ENCODE peak calls at places on chromosomes 1 and 21, in nine cellular contexts. T is CD4-positive, CD25-positive, alpha-beta regulatory T cell; S is pancreas; X is IMR-90; W is body of pancreas; A is lower lobe of right lung; Y is Panc1; R is heart right ventricle; Q is left ventricle myocardium inferior. H is an unnamed sample.

GRCh38 chr1:74396942-74397341 is 115.5 kb downstream of the LRRC53 start:
- DNase-seq in T (no peak), S (no peak), X (peak), W (peak), A (no peak), Y (no peak), R (peak), Q (peak), H (no peak)

GRCh38 chr1:52677407-52677806 is 20.7 kb downstream of the COA7 start:
- DNase-seq in T (no peak), S (no peak), X (peak), W (peak), A (no peak), Y (no peak), R (peak), Q (peak), H (no peak)

GRCh38 chr1:62271932-62272728 is 47.1 kb downstream of the KANK4 start:
- DNase-seq in T (peak), S (no peak), X (no peak), W (no peak), A (no peak), Y (no peak), R (no peak), Q (no peak), H (no peak)

GRCh38 chr21:42671778-42672593 is 18.6 kb downstream of the PDE9A start:
- DNase-seq in T (no peak), S (no peak), X (no peak), W (no peak), A (no peak), Y (no peak), R (no peak), Q (no peak), H (no peak)

GRCh38 chr1:156128749-156129682 is 14.5 kb downstream of the LMNA start:
- DNase-seq in T (no peak), S (no peak), X (peak), W (peak), A (no peak), Y (no peak), R (peak), Q (peak), H (no peak)

GRCh38 chr1:232014941-232015340 is 388.4 kb downstream of the DISC1 start:
- DNase-seq in T (no peak), S (no peak), X (no peak), W (no peak), A (no peak), Y (no peak), R (no peak), Q (no peak), H (no peak)

GRCh38 chr1:206864939-206865671 is at the start of gene IL20:
- DNase-seq in T (peak), S (peak), X (peak), W (peak), A (peak), Y (peak), R (peak), Q (peak), H (peak)

GRCh38 chr1:202343652-202344349 is 2.1 kb upstream of the UBE2T start:
- DNase-seq in T (peak), S (no peak), X (peak), W (no peak), A (no peak), Y (no peak), R (no peak), Q (no peak), H (no peak)

GRCh38 chr1:22920734-22921451 is 51.8 kb downstream of the LACTBL1 start:
- DNase-seq in T (no peak), S (no peak), X (no peak), W (no peak), A (peak), Y (no peak), R (no peak), Q (peak), H (no peak)

GRCh38 chr1:31583995-31584868 is 7.9 kb downstream of the TINAGL1 start:
- DNase-seq in T (no peak), S (peak), X (peak), W (peak), A (peak), Y (no peak), R (peak), Q (peak), H (no peak)

GRCh38 chr1:1758692-1759455 is 19.4 kb downstream of the NADK start:
- DNase-seq in T (no peak), S (peak), X (no peak), W (peak), A (peak), Y (no peak), R (peak), Q (peak), H (no peak)

GRCh38 chr1:119632103-119632490 is 16.0 kb downstream of the ZNF697 start:
- DNase-seq in T (no peak), S (no peak), X (no peak), W (no peak), A (no peak), Y (no peak), R (peak), Q (peak), H (no peak)

GRCh38 chr1:157157481-157158190 is 19.4 kb upstream of the ETV3 start:
- DNase-seq in T (no peak), S (no peak), X (peak), W (no peak), A (no peak), Y (no peak), R (no peak), Q (no peak), H (no peak)

GRCh38 chr21:38712076-38712475 is 93.7 kb upstream of the ETS2 start:
- DNase-seq in T (peak), S (no peak), X (peak), W (peak), A (no peak), Y (peak), R (peak), Q (no peak), H (no peak)

GRCh38 chr21:43930848-43931384 is 65.9 kb downstream of the AGPAT3 start:
- DNase-seq in T (no peak), S (no peak), X (no peak), W (no peak), A (no peak), Y (no peak), R (no peak), Q (no peak), H (no peak)

GRCh38 chr1:91553196-91553595 is 52.5 kb downstream of the CDC7 start:
- DNase-seq in T (no peak), S (peak), X (peak), W (peak), A (no peak), Y (no peak), R (no peak), Q (no peak), H (no peak)

DNA sequence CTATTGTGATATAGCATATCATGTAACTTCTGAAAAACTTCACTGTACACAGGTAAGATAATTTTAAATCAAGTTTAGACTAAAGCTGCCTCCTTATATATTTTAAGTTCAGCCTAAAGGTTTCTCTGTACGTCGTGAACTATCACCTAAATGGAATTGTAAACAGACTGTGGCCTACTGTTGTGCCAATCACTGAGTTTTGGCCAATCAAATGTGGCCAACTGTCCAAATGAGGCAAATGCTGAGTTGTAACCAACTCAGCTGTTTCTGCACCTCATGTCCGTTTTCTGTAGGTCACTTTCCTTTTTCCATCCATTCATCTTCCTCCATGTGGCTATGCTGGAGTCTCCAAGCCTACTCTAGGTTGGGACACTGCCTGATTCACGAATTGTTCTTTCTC is 63.7 kb upstream of the ST6GALNAC3 start:
- DNase-seq in T (no peak), S (no peak), X (no peak), W (no peak), A (no peak), Y (no peak), R (no peak), Q (no peak), H (no peak)
- H3K4me3 ChIP-seq in T (no peak), S (no peak), X (no peak), W (no peak), A (no peak), Y (no peak), R (no peak), Q (no peak), H (no peak)

DNA sequence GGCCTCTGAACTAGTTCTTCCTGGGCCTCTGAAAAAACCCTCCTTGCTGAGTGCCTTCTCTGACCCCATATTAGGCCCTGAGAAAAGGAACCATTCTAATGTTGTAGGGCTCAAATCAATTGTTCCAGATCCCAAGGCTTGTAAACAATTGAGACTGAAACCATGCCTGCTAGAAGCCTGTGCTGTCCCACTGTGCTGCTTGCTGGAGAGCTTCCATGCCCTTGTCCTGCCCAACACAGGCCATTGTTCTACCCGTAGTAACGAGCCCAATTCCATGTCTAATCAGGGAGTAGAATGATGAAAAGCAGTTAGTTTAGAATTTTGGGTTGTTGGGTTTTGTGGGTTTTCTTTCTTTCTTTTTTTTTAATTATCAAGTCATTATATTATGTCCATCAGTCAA is 47.4 kb downstream of the ZNF281 start:
- DNase-seq in T (no peak), S (no peak), X (no peak), W (no peak), A (no peak), Y (no peak), R (no peak), Q (no peak), H (no peak)
- H3K27ac ChIP-seq in T (no peak), S (no peak), X (no peak), W (no peak), A (no peak), Y (no peak), R (no peak), Q (no peak), H (no peak)

DNA sequence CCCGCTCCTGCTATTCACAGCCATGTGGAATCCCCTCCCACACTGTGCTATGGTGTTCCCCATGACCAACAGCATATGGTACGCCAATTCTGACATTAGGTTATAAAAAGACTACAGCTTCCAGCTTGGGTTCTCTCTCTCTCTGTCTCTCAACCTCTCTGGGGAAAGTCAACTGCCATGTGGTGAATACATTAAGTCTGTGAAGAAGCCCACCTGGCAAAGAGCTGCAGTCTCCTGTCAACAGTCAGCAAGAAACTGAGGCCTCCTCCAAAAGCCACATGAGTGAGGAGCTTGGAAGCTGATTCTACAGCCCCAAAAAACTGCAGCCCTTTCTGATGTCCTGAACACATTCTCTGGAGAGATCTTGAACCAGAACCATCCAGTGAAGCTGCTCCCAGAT is 25.0 kb upstream of the LRRC38 start:
- DNase-seq in T (no peak), S (no peak), X (no peak), W (no peak), A (no peak), Y (no peak), R (no peak), Q (no peak), H (no peak)
- H3K4me3 ChIP-seq in T (no peak), S (no peak), X (no peak), W (no peak), A (no peak), Y (no peak), R (no peak), Q (no peak), H (no peak)

GRCh38 chr1:27138368-27138767 is 16.6 kb downstream of the SLC9A1 start:
- DNase-seq in T (no peak), S (no peak), X (no peak), W (no peak), A (no peak), Y (no peak), R (no peak), Q (no peak), H (no peak)

GRCh38 chr1:27138927-27139326 is 16.0 kb downstream of the SLC9A1 start:
- DNase-seq in T (no peak), S (no peak), X (no peak), W (no peak), A (no peak), Y (no peak), R (no peak), Q (no peak), H (no peak)

GRCh38 chr1:27135920-27136551 is 18.9 kb downstream of the SLC9A1 start:
- DNase-seq in T (no peak), S (no peak), X (peak), W (no peak), A (no peak), Y (no peak), R (no peak), Q (no peak), H (no peak)

GRCh38 chr1:27137022-27137542 is 17.8 kb downstream of the SLC9A1 start:
- DNase-seq in T (peak), S (no peak), X (no peak), W (peak), A (peak), Y (no peak), R (peak), Q (peak), H (no peak)

DNA sequence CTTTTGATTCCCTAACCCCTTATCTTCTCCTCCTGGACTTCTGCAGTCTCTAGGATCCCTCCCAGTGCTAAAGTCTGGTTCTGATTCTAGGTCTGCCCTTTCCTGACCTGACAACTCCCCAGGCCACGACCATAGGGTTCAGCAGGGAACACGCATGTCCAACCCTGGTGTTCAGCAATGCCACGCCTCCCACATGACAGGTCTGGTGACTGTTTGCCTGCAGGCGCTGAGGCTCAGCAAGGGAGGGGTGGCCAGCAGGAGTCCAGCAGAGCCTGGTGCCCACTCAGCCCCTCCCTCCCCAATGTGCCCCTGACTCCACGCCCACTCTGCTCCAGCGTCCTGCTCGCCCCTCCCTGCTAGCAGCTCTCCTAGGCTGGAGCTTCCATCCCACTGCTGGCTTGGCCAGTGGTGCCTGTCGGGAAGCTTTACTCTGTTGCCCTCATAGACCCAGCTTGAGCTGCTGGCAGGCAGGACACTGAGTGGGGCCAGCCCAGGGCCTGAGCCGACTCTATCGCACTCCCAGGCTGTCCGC is 17.3 kb downstream of the SLC9A1 start:
- DNase-seq in T (no peak), S (no peak), X (no peak), W (no peak), A (peak), Y (no peak), R (peak), Q (peak), H (no peak)
- H3K27ac ChIP-seq in T (peak), S (no peak), X (no peak), W (peak), A (peak), Y (no peak), R (peak), Q (peak), H (no peak)

GRCh38 chr1:24742090-24742938 is 2.9 kb upstream of the CLIC4 start:
- DNase-seq in T (no peak), S (no peak), X (peak), W (no peak), A (peak), Y (no peak), R (no peak), Q (no peak), H (no peak)

GRCh38 chr1:24745711-24746582 is 700 bp downstream of the CLIC4 start:
- DNase-seq in T (no peak), S (peak), X (peak), W (peak), A (peak), Y (no peak), R (peak), Q (peak), H (no peak)

GRCh38 chr1:24744911-24745710 is at the start of gene CLIC4:
- DNase-seq in T (peak), S (peak), X (peak), W (peak), A (peak), Y (peak), R (peak), Q (peak), H (peak)

GRCh38 chr1:24739241-24739640 is 6.0 kb upstream of the CLIC4 start:
- DNase-seq in T (no peak), S (no peak), X (no peak), W (no peak), A (peak), Y (no peak), R (no peak), Q (no peak), H (no peak)

GRCh38 chr1:24743404-24744211 is 1.6 kb upstream of the CLIC4 start:
- DNase-seq in T (no peak), S (no peak), X (peak), W (no peak), A (no peak), Y (no peak), R (no peak), Q (no peak), H (no peak)
- H3K4me3 ChIP-seq in T (no peak), S (no peak), X (no peak), W (no peak), A (no peak), Y (no peak), R (no peak), Q (no peak), H (no peak)

DNA sequence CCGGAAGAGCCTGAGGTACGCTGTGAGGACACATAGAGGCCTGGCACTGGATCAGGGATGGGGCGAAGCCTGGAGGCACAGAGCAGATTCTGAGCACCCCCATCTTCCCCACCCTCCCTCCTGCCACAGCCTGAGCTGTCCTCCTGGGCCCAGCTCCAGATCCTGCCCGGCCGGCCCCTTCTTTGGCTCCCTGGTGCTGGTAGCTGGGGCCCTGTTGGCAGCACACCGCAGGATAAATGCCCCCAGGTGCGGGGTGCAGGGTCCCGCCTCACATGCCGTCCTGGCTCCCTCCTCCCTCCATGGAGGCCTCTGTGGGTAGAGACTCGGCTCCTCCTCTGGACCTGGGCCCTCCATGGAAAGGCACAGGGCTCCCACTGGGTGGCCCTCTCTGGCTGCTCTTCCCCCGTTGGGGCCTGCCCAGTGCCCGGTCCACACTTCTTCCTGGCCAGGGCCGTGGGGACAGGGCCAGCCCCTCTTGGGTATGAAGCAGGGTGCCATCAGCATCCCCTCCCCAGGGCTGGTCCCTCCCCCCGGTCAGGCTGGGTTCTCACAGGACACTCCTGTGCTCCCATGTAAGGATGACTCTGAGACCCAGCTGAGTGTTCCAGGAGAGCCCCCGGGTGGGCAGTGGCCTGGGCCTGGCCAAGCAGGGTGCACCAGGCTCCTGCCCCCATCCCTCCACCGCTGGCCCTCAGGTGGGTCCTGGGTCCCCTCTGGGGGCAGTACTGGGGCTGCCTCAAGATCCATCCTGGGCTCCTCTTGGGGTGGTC is 1.1 kb upstream of the OBSCN start:
- DNase-seq in T (no peak), S (no peak), X (no peak), W (no peak), A (no peak), Y (no peak), R (no peak), Q (no peak), H (no peak)
- H3K27ac ChIP-seq in T (no peak), S (no peak), X (no peak), W (no peak), A (no peak), Y (no peak), R (peak), Q (peak), H (no peak)

GRCh38 chr21:45293726-45294401 is 6.2 kb upstream of the POFUT2 start:
- DNase-seq in T (no peak), S (no peak), X (no peak), W (no peak), A (peak), Y (no peak), R (no peak), Q (peak), H (no peak)
- H3K4me3 ChIP-seq in T (no peak), S (no peak), X (no peak), W (no peak), A (no peak), Y (peak), R (no peak), Q (peak), H (peak)

GRCh38 chr1:102498929-102499328 is 502.2 kb upstream of the OLFM3 start:
- DNase-seq in T (no peak), S (no peak), X (no peak), W (no peak), A (no peak), Y (no peak), R (no peak), Q (no peak), H (no peak)
- H3K27ac ChIP-seq in T (no peak), S (no peak), X (no peak), W (no peak), A (no peak), Y (no peak), R (no peak), Q (no peak), H (no peak)

DNA sequence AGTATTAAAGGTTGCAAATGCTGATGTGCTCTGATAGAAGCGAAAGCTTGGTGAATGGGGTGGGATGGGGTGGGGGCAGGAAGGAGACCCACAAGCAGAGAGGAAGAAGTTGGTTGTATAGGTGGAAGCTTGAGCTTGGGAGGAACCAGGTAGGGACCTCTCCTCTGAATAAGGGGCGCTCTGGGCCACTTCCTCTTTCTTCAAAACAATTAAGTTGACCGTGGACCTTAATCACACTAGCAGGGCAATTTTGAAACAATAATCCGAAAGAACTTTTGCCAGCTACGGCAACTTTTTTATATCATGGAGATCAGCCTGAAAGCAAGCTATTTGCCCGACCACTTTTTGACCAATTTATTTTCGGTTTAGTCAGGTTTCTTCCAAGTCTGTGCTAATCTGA is 1.9 kb upstream of the DYRK1A start:
- DNase-seq in T (peak), S (no peak), X (no peak), W (no peak), A (no peak), Y (no peak), R (no peak), Q (no peak), H (no peak)
- H3K4me3 ChIP-seq in T (peak), S (no peak), X (no peak), W (no peak), A (peak), Y (no peak), R (peak), Q (peak), H (peak)

DNA sequence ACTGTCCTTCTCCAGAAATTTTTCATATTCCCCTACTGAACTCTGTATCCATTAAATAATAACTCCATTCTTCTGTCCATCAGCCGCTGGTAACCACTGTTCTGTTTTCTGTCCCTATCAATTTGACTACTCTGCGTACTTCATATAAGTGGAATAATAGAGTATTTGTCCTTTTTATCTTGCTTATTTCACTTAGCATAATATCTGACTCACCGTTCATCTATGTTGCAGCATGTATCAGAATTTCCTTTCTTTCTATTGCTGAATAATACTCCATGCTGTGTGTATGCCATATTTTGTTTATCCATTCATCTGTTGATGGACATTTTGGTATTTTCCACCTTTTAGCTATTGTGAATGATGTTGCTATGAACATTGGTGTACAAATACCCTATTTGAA is 71.9 kb downstream of the CEP350 start:
- DNase-seq in T (no peak), S (no peak), X (peak), W (no peak), A (no peak), Y (no peak), R (no peak), Q (no peak), H (no peak)
- H3K27ac ChIP-seq in T (no peak), S (no peak), X (no peak), W (no peak), A (no peak), Y (no peak), R (no peak), Q (no peak), H (no peak)